ENCODE peak calls at places on chromosome 1, in five cellular contexts. One of them, this sample, is unnamed.

GRCh38 chr1:209190591-209191241 is 392.8 kb upstream of the CAMK1G start:
- DNase-seq in suprapubic skin: no peak
- DNase-seq in activated naive CD4-positive, alpha-beta T cell: no peak
- DNase-seq in aorta: peak
- DNase-seq in central memory CD4-positive, alpha-beta T cell: no peak
- DNase-seq in this sample: peak

GRCh38 chr1:228087771-228088251 is 5.3 kb downstream of the ARF1 start:
- DNase-seq in aorta: peak
- DNase-seq in central memory CD4-positive, alpha-beta T cell: no peak
- DNase-seq in suprapubic skin: no peak
- DNase-seq in activated naive CD4-positive, alpha-beta T cell: no peak
- DNase-seq in this sample: no peak

GRCh38 chr1:57889686-57890360 is 466.0 kb upstream of the DAB1 start:
- DNase-seq in aorta: no peak
- DNase-seq in suprapubic skin: no peak
- DNase-seq in activated naive CD4-positive, alpha-beta T cell: no peak
- DNase-seq in central memory CD4-positive, alpha-beta T cell: no peak
- DNase-seq in this sample: no peak

GRCh38 chr1:172815740-172816139 is 156.8 kb downstream of the FASLG start:
- DNase-seq in central memory CD4-positive, alpha-beta T cell: no peak
- DNase-seq in activated naive CD4-positive, alpha-beta T cell: no peak
- DNase-seq in suprapubic skin: no peak
- DNase-seq in aorta: no peak
- DNase-seq in this sample: no peak

GRCh38 chr1:214303538-214303937 is 22.6 kb downstream of the SMYD2 start:
- DNase-seq in central memory CD4-positive, alpha-beta T cell: no peak
- DNase-seq in aorta: no peak
- DNase-seq in activated naive CD4-positive, alpha-beta T cell: no peak
- DNase-seq in suprapubic skin: no peak
- DNase-seq in this sample: no peak

GRCh38 chr1:201610806-201611205 is 71.9 kb downstream of the NAV1 start:
- DNase-seq in activated naive CD4-positive, alpha-beta T cell: no peak
- DNase-seq in central memory CD4-positive, alpha-beta T cell: no peak
- DNase-seq in aorta: no peak
- DNase-seq in suprapubic skin: no peak
- DNase-seq in this sample: no peak

GRCh38 chr1:67764674-67765073 is 68.6 kb downstream of the GNG12 start:
- DNase-seq in suprapubic skin: no peak
- DNase-seq in central memory CD4-positive, alpha-beta T cell: no peak
- DNase-seq in aorta: no peak
- DNase-seq in activated naive CD4-positive, alpha-beta T cell: no peak
- DNase-seq in this sample: no peak

GRCh38 chr1:172086137-172086536 is 244.8 kb downstream of the DNM3 start:
- DNase-seq in aorta: no peak
- DNase-seq in central memory CD4-positive, alpha-beta T cell: no peak
- DNase-seq in suprapubic skin: no peak
- DNase-seq in activated naive CD4-positive, alpha-beta T cell: no peak
- DNase-seq in this sample: no peak

GRCh38 chr1:188372821-188373220 is 1544.1 kb downstream of the PLA2G4A start:
- DNase-seq in activated naive CD4-positive, alpha-beta T cell: no peak
- DNase-seq in suprapubic skin: no peak
- DNase-seq in aorta: no peak
- DNase-seq in central memory CD4-positive, alpha-beta T cell: no peak
- DNase-seq in this sample: peak